ENCODE peak calls at places on chromosomes 11 and 22, in four cellular contexts. Y, S, B and M are unnamed samples.

GRCh38 chr11:126405906-126406305 is 50.4 kb downstream of the ST3GAL4 start:
- DNase-seq in Y (no peak), B (no peak), S (no peak), M (no peak)

GRCh38 chr11:24683578-24683977 is 186.7 kb downstream of the LUZP2 start:
- DNase-seq in B (no peak), Y (no peak), S (no peak), M (no peak)

GRCh38 chr11:8025816-8026215 is 38.7 kb downstream of the EIF3F start:
- DNase-seq in B (no peak), S (no peak), Y (no peak), M (no peak)

GRCh38 chr11:103871923-103872551 is 164.4 kb upstream of the DDI1 start:
- DNase-seq in S (no peak), Y (no peak), B (no peak), M (peak)

GRCh38 chr11:27196040-27196897 is 155.7 kb downstream of the BBOX1 start:
- DNase-seq in B (no peak), Y (no peak), S (no peak), M (no peak)

GRCh38 chr11:72150882-72151281 is 15.4 kb downstream of the FOLR3 start:
- DNase-seq in Y (no peak), S (no peak), B (no peak), M (no peak)

GRCh38 chr11:106278391-106278790 is 200.9 kb downstream of the AASDHPPT start:
- DNase-seq in Y (no peak), S (no peak), B (no peak), M (no peak)

GRCh38 chr11:128157423-128158298 is 429.7 kb downstream of the ETS1 start:
- DNase-seq in S (peak), B (peak), Y (peak), M (peak)

GRCh38 chr11:93537767-93538261 is 5.4 kb downstream of the SMCO4 start:
- DNase-seq in S (no peak), B (no peak), Y (peak), M (no peak)

GRCh38 chr22:27149886-27150529 is 492.6 kb downstream of the MIAT start:
- DNase-seq in S (no peak), B (no peak), Y (no peak), M (no peak)

GRCh38 chr11:95739526-95739925 is 50.1 kb downstream of the FAM76B start:
- DNase-seq in Y (no peak), B (no peak), S (no peak), M (no peak)

GRCh38 chr11:47004595-47005033 is 68.1 kb downstream of the CSTPP1 start:
- DNase-seq in B (no peak), S (peak), Y (peak), M (peak)

GRCh38 chr11:133803026-133803425 is 42.3 kb downstream of the SPATA19 start:
- DNase-seq in Y (no peak), S (no peak), B (no peak), M (no peak)

GRCh38 chr11:22169833-22170232 is 23.1 kb upstream of the ANO5 start:
- DNase-seq in B (no peak), Y (no peak), S (no peak), M (peak)

GRCh38 chr11:69425895-69426544 is 55.4 kb upstream of the LINC01488 start:
- DNase-seq in B (no peak), S (no peak), Y (no peak), M (peak)

GRCh38 chr11:129249351-129249750 is 57.2 kb upstream of the ARHGAP32 start:
- DNase-seq in Y (no peak), S (peak), B (no peak), M (no peak)

GRCh38 chr11:119540370-119541125 is 117.6 kb upstream of the THY1 start:
- DNase-seq in B (no peak), S (no peak), Y (peak), M (no peak)

GRCh38 chr11:62842171-62842717 is 2.9 kb upstream of the WDR74 start:
- DNase-seq in B (peak), S (no peak), Y (no peak), M (no peak)

GRCh38 chr11:103700605-103701004 is 335.8 kb upstream of the DDI1 start:
- DNase-seq in S (no peak), Y (no peak), B (no peak), M (no peak)